ENCODE peak calls at places on chromosomes 2 and 18, in six cellular contexts. One of them, this sample, is unnamed.
A peak's percentile ranks its signal among the peaks of the same experiment; 100 is the strongest.

GRCh38 chr2:21004181-21004572 is 39.7 kb downstream of the APOB start:
- DNase-seq in tibial artery: no peak
- DNase-seq in esophagus squamous epithelium: no peak
- DNase-seq in Peyer's patch: no peak
- DNase-seq in lung: no peak
- DNase-seq in astrocyte: no peak
- DNase-seq in this sample: no peak

GRCh38 chr2:198296665-198297308 is 492.4 kb downstream of the PLCL1 start:
- DNase-seq in tibial artery: peak; percentile 30
- DNase-seq in esophagus squamous epithelium: no peak
- DNase-seq in Peyer's patch: no peak
- DNase-seq in lung: peak; percentile 52
- DNase-seq in astrocyte: peak; percentile 15
- DNase-seq in this sample: peak; percentile 33

GRCh38 chr2:98658816-98659486 is 50.6 kb downstream of the UNC50 start:
- DNase-seq in tibial artery: no peak
- DNase-seq in esophagus squamous epithelium: no peak
- DNase-seq in Peyer's patch: no peak
- DNase-seq in lung: no peak
- DNase-seq in astrocyte: no peak
- DNase-seq in this sample: no peak

GRCh38 chr18:76476665-76477561 is 18.1 kb downstream of the ZNF516 start:
- DNase-seq in tibial artery: no peak
- DNase-seq in esophagus squamous epithelium: no peak
- DNase-seq in Peyer's patch: no peak
- DNase-seq in lung: no peak
- DNase-seq in astrocyte: peak; percentile 95
- DNase-seq in this sample: no peak

GRCh38 chr2:198173242-198173641 is 368.8 kb downstream of the PLCL1 start:
- DNase-seq in tibial artery: no peak
- DNase-seq in esophagus squamous epithelium: no peak
- DNase-seq in Peyer's patch: no peak
- DNase-seq in lung: no peak
- DNase-seq in astrocyte: no peak
- DNase-seq in this sample: no peak

GRCh38 chr2:219308142-219309093 is 783 bp downstream of the PTPRN start:
- DNase-seq in tibial artery: no peak
- DNase-seq in esophagus squamous epithelium: no peak
- DNase-seq in Peyer's patch: no peak
- DNase-seq in lung: no peak
- DNase-seq in astrocyte: peak; percentile 45
- DNase-seq in this sample: peak; percentile 52

GRCh38 chr2:88055049-88055435 is 541 bp downstream of the KRCC1 start:
- DNase-seq in tibial artery: no peak
- DNase-seq in esophagus squamous epithelium: no peak
- DNase-seq in Peyer's patch: no peak
- DNase-seq in lung: no peak
- DNase-seq in astrocyte: peak; percentile 21
- DNase-seq in this sample: no peak

GRCh38 chr18:4107049-4107459 is 348.1 kb downstream of the DLGAP1 start:
- DNase-seq in tibial artery: no peak
- DNase-seq in esophagus squamous epithelium: no peak
- DNase-seq in Peyer's patch: no peak
- DNase-seq in lung: no peak
- DNase-seq in astrocyte: peak; percentile 6
- DNase-seq in this sample: no peak

GRCh38 chr2:197265931-197266330 is 44.6 kb downstream of the ANKRD44 start:
- DNase-seq in tibial artery: no peak
- DNase-seq in esophagus squamous epithelium: no peak
- DNase-seq in Peyer's patch: no peak
- DNase-seq in lung: no peak
- DNase-seq in astrocyte: peak; percentile 38
- DNase-seq in this sample: no peak

GRCh38 chr2:133884739-133885381 is 316.6 kb upstream of the NCKAP5 start:
- DNase-seq in tibial artery: no peak
- DNase-seq in esophagus squamous epithelium: no peak
- DNase-seq in Peyer's patch: no peak
- DNase-seq in lung: no peak
- DNase-seq in astrocyte: no peak
- DNase-seq in this sample: no peak

GRCh38 chr18:78650926-78651325 is 328.7 kb upstream of the SALL3 start:
- DNase-seq in tibial artery: no peak
- DNase-seq in esophagus squamous epithelium: no peak
- DNase-seq in Peyer's patch: peak; percentile 15
- DNase-seq in lung: no peak
- DNase-seq in astrocyte: no peak
- DNase-seq in this sample: no peak
- H3K9me3 ChIP-seq in tibial artery: peaks cover 4% of the 10 kb centered on the region
- H3K9me3 ChIP-seq in esophagus squamous epithelium: peaks cover 4% of the 10 kb centered on the region
- H3K9me3 ChIP-seq in Peyer's patch: peaks cover 5% of the 10 kb centered on the region
- H3K9me3 ChIP-seq in lung: no peaks in the 10 kb centered on the region
- H3K9me3 ChIP-seq in astrocyte: peaks cover 3% of the 10 kb centered on the region
- H3K9me3 ChIP-seq in this sample: no peaks in the 10 kb centered on the region

GRCh38 chr2:161422812-161423211 is 6.7 kb downstream of the TBR1 start:
- DNase-seq in tibial artery: no peak
- DNase-seq in esophagus squamous epithelium: no peak
- DNase-seq in Peyer's patch: no peak
- DNase-seq in lung: no peak
- DNase-seq in astrocyte: no peak
- DNase-seq in this sample: no peak

GRCh38 chr2:161425966-161426365 is 9.9 kb downstream of the TBR1 start:
- DNase-seq in tibial artery: no peak
- DNase-seq in esophagus squamous epithelium: no peak
- DNase-seq in Peyer's patch: no peak
- DNase-seq in lung: no peak
- DNase-seq in astrocyte: no peak
- DNase-seq in this sample: no peak

GRCh38 chr2:161424179-161424763 is 8.2 kb downstream of the TBR1 start:
- DNase-seq in tibial artery: no peak
- DNase-seq in esophagus squamous epithelium: no peak
- DNase-seq in Peyer's patch: no peak
- DNase-seq in lung: no peak
- DNase-seq in astrocyte: no peak
- DNase-seq in this sample: no peak

GRCh38 chr2:161424992-161425391 is 8.9 kb downstream of the TBR1 start:
- DNase-seq in tibial artery: no peak
- DNase-seq in esophagus squamous epithelium: no peak
- DNase-seq in Peyer's patch: no peak
- DNase-seq in lung: no peak
- DNase-seq in astrocyte: no peak
- DNase-seq in this sample: no peak

GRCh38 chr2:161423351-161424178 is 7.5 kb downstream of the TBR1 start:
- DNase-seq in tibial artery: no peak
- DNase-seq in esophagus squamous epithelium: no peak
- DNase-seq in Peyer's patch: no peak
- DNase-seq in lung: no peak
- DNase-seq in astrocyte: no peak
- DNase-seq in this sample: no peak
- H3K9me3 ChIP-seq in tibial artery: peaks cover 4% of the 10 kb centered on the region
- H3K9me3 ChIP-seq in esophagus squamous epithelium: peaks cover 4% of the 10 kb centered on the region
- H3K9me3 ChIP-seq in Peyer's patch: no peaks in the 10 kb centered on the region
- H3K9me3 ChIP-seq in lung: no peaks in the 10 kb centered on the region
- H3K9me3 ChIP-seq in astrocyte: no peaks in the 10 kb centered on the region
- H3K9me3 ChIP-seq in this sample: no peaks in the 10 kb centered on the region

DNA sequence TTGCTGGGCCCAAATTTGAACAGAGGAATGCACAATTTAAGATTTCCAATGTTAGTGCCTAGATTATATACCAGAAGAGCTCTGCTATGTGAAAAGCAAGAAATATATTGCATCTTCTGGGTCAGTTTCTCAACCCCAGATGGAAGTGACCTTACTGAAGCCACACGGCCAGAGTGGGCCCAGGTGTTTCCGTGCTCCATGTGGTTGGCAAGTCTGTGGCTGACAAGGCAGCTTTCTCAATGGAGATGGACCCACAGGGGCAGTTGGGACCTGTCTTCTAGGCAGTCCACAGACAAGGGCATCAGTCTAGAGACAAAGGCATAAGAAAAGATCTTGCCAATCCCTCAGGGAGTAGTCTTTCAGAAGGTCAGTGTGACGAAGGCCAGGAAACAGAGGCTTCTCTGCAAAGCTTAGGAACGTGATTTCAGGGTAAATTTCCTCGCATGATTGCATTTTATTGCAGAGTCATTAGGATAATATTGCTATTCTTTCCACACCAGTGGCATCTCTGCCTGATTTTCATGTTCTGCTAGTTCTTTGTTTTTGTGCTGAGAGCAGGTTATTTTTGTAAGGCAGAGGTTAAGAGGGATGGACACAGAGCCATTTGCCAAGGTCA is 201.9 kb downstream of the ANKRD30B start:
- DNase-seq in tibial artery: no peak
- DNase-seq in esophagus squamous epithelium: no peak
- DNase-seq in Peyer's patch: no peak
- DNase-seq in lung: no peak
- DNase-seq in astrocyte: no peak
- DNase-seq in this sample: no peak
- H3K9me3 ChIP-seq in tibial artery: peaks cover 7% of the 10 kb centered on the region
- H3K9me3 ChIP-seq in esophagus squamous epithelium: no peaks in the 10 kb centered on the region
- H3K9me3 ChIP-seq in Peyer's patch: no peaks in the 10 kb centered on the region
- H3K9me3 ChIP-seq in lung: no peaks in the 10 kb centered on the region
- H3K9me3 ChIP-seq in astrocyte: no peaks in the 10 kb centered on the region
- H3K9me3 ChIP-seq in this sample: no peaks in the 10 kb centered on the region

GRCh38 chr18:35245719-35246317 is 5.0 kb downstream of the ZNF397 start:
- DNase-seq in tibial artery: no peak
- DNase-seq in esophagus squamous epithelium: no peak
- DNase-seq in Peyer's patch: no peak
- DNase-seq in lung: no peak
- DNase-seq in astrocyte: no peak
- DNase-seq in this sample: no peak
- H3K9me3 ChIP-seq in tibial artery: no peaks in the 10 kb centered on the region
- H3K9me3 ChIP-seq in esophagus squamous epithelium: no peaks in the 10 kb centered on the region
- H3K9me3 ChIP-seq in Peyer's patch: no peaks in the 10 kb centered on the region
- H3K9me3 ChIP-seq in lung: no peaks in the 10 kb centered on the region
- H3K9me3 ChIP-seq in astrocyte: peaks cover 53% of the 10 kb centered on the region
- H3K9me3 ChIP-seq in this sample: no peaks in the 10 kb centered on the region

This sample was measured in T-helper 17 cell.